ENCODE peak calls at places on chromosomes 12 and 14, in five cellular contexts. U is astrocyte; D is HuH-7.5; F is stimulated activated naive CD8-positive, alpha-beta T cell treated with anti-CD3 and anti-CD28 coated beads, Interleukin-15, Interleukin-2, amounts not matched to agents 100 U/mL and 50 U/mL, for 24 hours; X is AG09319. B is an unnamed sample.

GRCh38 chr14:48035836-48036235 is 360.4 kb upstream of the MDGA2 start:
- DNase-seq in U (no peak), X (no peak), F (no peak), D (no peak), B (no peak)

GRCh38 chr14:59919582-59920377 is at the start of gene LRRC9:
- DNase-seq in X (no peak), F (peak), D (peak), U (peak), B (peak)

GRCh38 chr12:12441891-12442461 is 85.1 kb downstream of the BORCS5 start:
- DNase-seq in D (no peak), X (no peak), F (peak), U (peak), B (peak)

GRCh38 chr12:92690601-92691000 is 12.2 kb upstream of the PLEKHG7 start:
- DNase-seq in D (no peak), U (no peak), F (no peak), X (no peak), B (no peak)

GRCh38 chr14:99164712-99165111 is 107.3 kb downstream of the BCL11B start:
- DNase-seq in D (no peak), X (no peak), U (no peak), F (no peak), B (no peak)

GRCh38 chr12:27975222-27976136 is 2.9 kb upstream of the PTHLH start:
- DNase-seq in D (peak), U (peak), X (no peak), F (peak), B (peak)

GRCh38 chr12:64042901-64043300 is 179.2 kb downstream of the KICS2 start:
- DNase-seq in F (no peak), X (peak), U (no peak), D (no peak), B (no peak)

GRCh38 chr12:65970821-65971220 is 146.5 kb downstream of the HMGA2 start:
- DNase-seq in X (no peak), F (no peak), U (no peak), D (no peak), B (no peak)

GRCh38 chr12:95848575-95849388 is 10.0 kb upstream of the SNRPF start:
- DNase-seq in F (no peak), X (no peak), D (no peak), U (no peak), B (no peak)

GRCh38 chr12:114700392-114701103 is 16.6 kb upstream of the TBX3 start:
- DNase-seq in X (no peak), D (no peak), U (no peak), F (no peak), B (no peak)

GRCh38 chr12:90652280-90652679 is 302.7 kb downstream of the CCER1 start:
- DNase-seq in U (no peak), X (no peak), D (no peak), F (no peak), B (no peak)

GRCh38 chr14:92539875-92540274 is 26.3 kb downstream of the RIN3 start:
- DNase-seq in D (no peak), U (no peak), F (peak), X (no peak), B (peak)

GRCh38 chr12:116717466-116718457 is 20.1 kb downstream of the SPRING1 start:
- DNase-seq in F (no peak), D (no peak), U (peak), X (peak), B (no peak)

GRCh38 chr14:72631401-72631800 is 262.5 kb downstream of the DPF3 start:
- DNase-seq in F (no peak), D (no peak), X (no peak), U (no peak), B (no peak)

GRCh38 chr12:56261503-56262230 is 3.5 kb upstream of the ANKRD52 start:
- DNase-seq in X (no peak), U (peak), D (peak), F (no peak), B (no peak)

GRCh38 chr14:53093206-53093605 is 59.9 kb downstream of the DDHD1 start:
- DNase-seq in D (no peak), U (no peak), F (no peak), X (peak), B (no peak)

GRCh38 chr14:74503256-74503972 is 9.8 kb downstream of the ISCA2 start:
- DNase-seq in D (no peak), U (no peak), F (no peak), X (no peak), B (no peak)

GRCh38 chr14:32426596-32427408 is 97.7 kb downstream of the AKAP6 start:
- DNase-seq in D (no peak), X (no peak), F (no peak), U (no peak), B (no peak)

GRCh38 chr14:103023881-103024473 is 33.4 kb downstream of the CDC42BPB start:
- DNase-seq in D (no peak), X (no peak), F (no peak), U (peak), B (no peak)

GRCh38 chr12:51821423-51822260 is 26.9 kb downstream of the FIGNL2 start:
- DNase-seq in X (no peak), D (no peak), F (peak), U (no peak), B (peak)

GRCh38 chr12:113152196-113152834 is 2.8 kb downstream of the CFAP73 start:
- DNase-seq in D (no peak), X (no peak), U (no peak), F (no peak), B (no peak)

GRCh38 chr12:59372971-59373370 is 222.9 kb upstream of the SLC16A7 start:
- DNase-seq in F (peak), D (no peak), U (peak), X (no peak), B (no peak)

GRCh38 chr14:65770681-65771080 is 358.2 kb downstream of the FUT8 start:
- DNase-seq in F (no peak), D (no peak), X (no peak), U (no peak), B (no peak)

GRCh38 chr14:73255693-73256225 is 18.5 kb downstream of the PAPLN start:
- DNase-seq in X (no peak), U (no peak), D (no peak), F (no peak), B (no peak)

GRCh38 chr14:21723431-21724045 is 49.9 kb upstream of the OR4E1 start:
- DNase-seq in X (no peak), F (peak), U (no peak), D (peak), B (peak)

GRCh38 chr14:104897286-104898194 is 27.1 kb upstream of the PLD4 start:
- DNase-seq in D (no peak), U (no peak), F (no peak), X (no peak), B (no peak)

GRCh38 chr12:31029466-31029865 is 44.2 kb upstream of the DDX11 start:
- DNase-seq in D (no peak), X (no peak), U (no peak), F (no peak), B (no peak)

GRCh38 chr14:57364659-57365450 is 25.5 kb upstream of the NAA30 start:
- DNase-seq in U (no peak), F (no peak), X (no peak), D (no peak), B (no peak)

GRCh38 chr14:30710870-30711269 is 88.8 kb downstream of the SCFD1 start:
- DNase-seq in U (peak), F (no peak), D (no peak), X (no peak), B (no peak)

GRCh38 chr12:69897744-69898143 is 72.7 kb downstream of the MYRFL start:
- DNase-seq in U (peak), D (no peak), F (no peak), X (peak), B (no peak)

GRCh38 chr14:33848706-33849454 is 102.0 kb downstream of the EGLN3 start:
- DNase-seq in F (peak), D (peak), X (no peak), U (peak), B (peak)

GRCh38 chr14:57168138-57168695 is 100.5 kb downstream of the EXOC5 start:
- DNase-seq in D (no peak), X (no peak), F (no peak), U (no peak), B (no peak)

GRCh38 chr14:71320734-71321555 is 413.7 kb downstream of the PCNX1 start:
- DNase-seq in D (no peak), F (peak), U (peak), X (no peak), B (peak)

B was measured in activated naive CD8-positive, alpha-beta T cell treated with anti-CD3 and anti-CD28 coated beads, Interleukin-2, amount 50 U/mL, for 24 hours.